ENCODE peak calls at places on chromosomes 7 and 10, in eight cellular contexts. R is T-helper 9 cell, Z is omental fat pad, D is caudate nucleus, S is Caki2, L is left ventricle myocardium superior, J is psoas muscle, X is cardiac fibroblast. V is an unnamed sample.

GRCh38 chr10:34655286-34656170 is 159.6 kb downstream of the PARD3 start:
- DNase-seq in R (no peak), Z (no peak), D (no peak), S (peak; percentile 72), L (no peak), J (no peak), X (peak; percentile 81), V (no peak)

GRCh38 chr10:109957092-109957797 is 33.9 kb upstream of the XPNPEP1 start:
- DNase-seq in R (no peak), Z (no peak), D (no peak), S (no peak), L (no peak), J (no peak), X (no peak), V (no peak)

GRCh38 chr7:8284606-8285005 is 22.6 kb upstream of the ICA1 start:
- DNase-seq in R (no peak), Z (no peak), D (no peak), S (no peak), L (no peak), J (no peak), X (peak; percentile 5), V (no peak)

GRCh38 chr7:55733584-55733983 is 129.0 kb downstream of the SEPTIN14 start:
- DNase-seq in R (no peak), Z (no peak), D (no peak), S (no peak), L (no peak), J (no peak), X (peak; percentile 13), V (no peak)

GRCh38 chr10:110036640-110037039 is 28.9 kb downstream of the ADD3 start:
- DNase-seq in R (no peak), Z (no peak), D (no peak), S (no peak), L (no peak), J (no peak), X (no peak), V (no peak)

GRCh38 chr7:24963218-24963617 is 16.8 kb downstream of the OSBPL3 start:
- DNase-seq in R (no peak), Z (no peak), D (peak; percentile 9), S (no peak), L (peak; percentile 45), J (peak; percentile 18), X (peak; percentile 67), V (no peak)

GRCh38 chr7:74483402-74484336 is 30.0 kb downstream of the GTF2IRD1 start:
- DNase-seq in R (no peak), Z (no peak), D (no peak), S (peak; percentile 93), L (no peak), J (no peak), X (peak; percentile 62), V (no peak)

GRCh38 chr7:133051066-133051465 is 30.8 kb downstream of the CHCHD3 start:
- DNase-seq in R (no peak), Z (no peak), D (no peak), S (peak; percentile 19), L (no peak), J (no peak), X (peak; percentile 58), V (no peak)

GRCh38 chr7:54878339-54878738 is 119.3 kb upstream of the SEC61G start:
- DNase-seq in R (no peak), Z (no peak), D (no peak), S (no peak), L (no peak), J (no peak), X (peak; percentile 16), V (no peak)

GRCh38 chr10:91672021-91672608 is 39.2 kb upstream of the PPP1R3C start:
- DNase-seq in R (no peak), Z (no peak), D (no peak), S (no peak), L (no peak), J (no peak), X (peak; percentile 58), V (no peak)

GRCh38 chr10:102523250-102524029 is 19.7 kb downstream of the SUFU start:
- DNase-seq in R (no peak), Z (no peak), D (no peak), S (no peak), L (peak; percentile 45), J (peak; percentile 40), X (peak; percentile 87), V (no peak)

GRCh38 chr7:55140221-55140980 is 121.6 kb downstream of the EGFR start:
- DNase-seq in R (no peak), Z (no peak), D (no peak), S (no peak), L (peak; percentile 57), J (no peak), X (peak; percentile 88), V (no peak)

GRCh38 chr7:13181221-13181620 is 493.8 kb downstream of the ARL4A start:
- DNase-seq in R (no peak), Z (no peak), D (no peak), S (peak; percentile 6), L (no peak), J (no peak), X (peak; percentile 25), V (no peak)

GRCh38 chr7:51860305-51860704 is 543.7 kb upstream of the COBL start:
- DNase-seq in R (no peak), Z (no peak), D (no peak), S (no peak), L (no peak), J (no peak), X (no peak), V (no peak)

GRCh38 chr10:48568546-48568945 is 36.3 kb downstream of the ARHGAP22 start:
- DNase-seq in R (no peak), Z (no peak), D (no peak), S (no peak), L (no peak), J (no peak), X (no peak), V (no peak)